ENCODE peak calls at places on chromosomes 3 and 15, in eight cellular contexts. Q, O, H, E, X, D, T and G are unnamed samples.
A peak's percentile ranks its signal among the peaks of the same experiment; 100 is the strongest.

GRCh38 chr3:51706021-51706485 is 815 bp upstream of the GRM2 start:
- DNase-seq in E (no peak), O (no peak), X (no peak), T (no peak), H (no peak), D (no peak), Q (no peak), G (no peak)

GRCh38 chr3:8069471-8069870 is 432.2 kb upstream of the LMCD1 start:
- DNase-seq in H (no peak), D (no peak), T (no peak), Q (no peak), X (no peak), O (peak; percentile 5), E (no peak), G (no peak)

GRCh38 chr3:173938159-173938558 is 540.6 kb downstream of the NLGN1 start:
- DNase-seq in Q (no peak), T (no peak), X (no peak), O (no peak), H (no peak), D (no peak), E (no peak), G (no peak)

GRCh38 chr15:76866716-76867321 is 38.3 kb downstream of the SCAPER start:
- DNase-seq in T (peak; percentile 5), X (peak; percentile 58), E (no peak), O (peak; percentile 20), Q (no peak), D (no peak), H (no peak), G (no peak)

GRCh38 chr15:63474810-63475316 is 29.5 kb upstream of the USP3 start:
- DNase-seq in X (peak; percentile 72), E (no peak), H (no peak), T (no peak), Q (no peak), O (no peak), D (no peak), G (no peak)

GRCh38 chr15:64490598-64491259 is 30.4 kb downstream of the ZNF609 start:
- DNase-seq in O (no peak), T (no peak), E (no peak), Q (no peak), X (no peak), D (no peak), H (no peak), G (no peak)

GRCh38 chr3:19522305-19522704 is 374.0 kb downstream of the KCNH8 start:
- DNase-seq in E (no peak), D (no peak), H (no peak), X (no peak), T (no peak), O (no peak), Q (no peak), G (no peak)

GRCh38 chr15:90708516-90708915 is 8.6 kb upstream of the BLM start:
- DNase-seq in E (no peak), H (no peak), Q (no peak), D (no peak), X (no peak), T (no peak), O (no peak), G (no peak)

GRCh38 chr3:122513386-122514122 is 1.2 kb downstream of the KPNA1 start:
- DNase-seq in H (no peak), O (no peak), X (peak; percentile 81), Q (no peak), T (no peak), E (no peak), D (peak; percentile 46), G (no peak)

GRCh38 chr3:80307844-80308243 is 540.0 kb upstream of the ROBO1 start:
- DNase-seq in T (no peak), D (no peak), O (no peak), H (no peak), E (no peak), X (no peak), Q (no peak), G (no peak)

GRCh38 chr3:188282871-188283270 is 128.9 kb downstream of the LPP start:
- DNase-seq in O (no peak), E (no peak), H (no peak), X (no peak), T (no peak), Q (no peak), D (no peak), G (no peak)

GRCh38 chr3:18830087-18830486 is 318.2 kb upstream of the KCNH8 start:
- DNase-seq in E (no peak), Q (no peak), H (no peak), T (no peak), D (no peak), X (peak; percentile 70), O (no peak), G (no peak)

GRCh38 chr3:95029644-95030043 is 966.8 kb downstream of the NSUN3 start:
- DNase-seq in E (no peak), H (no peak), D (no peak), X (no peak), O (no peak), T (no peak), Q (no peak), G (no peak)

GRCh38 chr3:138367326-138367850 is 19.0 kb downstream of the MRAS start:
- DNase-seq in D (no peak), O (no peak), T (no peak), X (no peak), E (no peak), Q (no peak), H (no peak), G (no peak)

GRCh38 chr3:170107926-170108325 is 70.1 kb downstream of the GPR160 start:
- DNase-seq in H (no peak), T (no peak), X (no peak), E (no peak), O (no peak), Q (no peak), D (no peak), G (no peak)